ENCODE peak calls at places on chromosome 20, in five cellular contexts. C is H9, R is AG08396, I is aorta, Z is left cardiac atrium. G is an unnamed sample.

GRCh38 chr20:49245921-49246740 is 26.9 kb downstream of the DDX27 start:
- DNase-seq in I (no peak), R (peak), Z (no peak), C (peak), G (peak)

GRCh38 chr20:48189177-48189576 is 403.9 kb upstream of the SULF2 start:
- DNase-seq in R (no peak), I (no peak), C (peak), Z (no peak), G (peak)

GRCh38 chr20:44532981-44533331 is 11.1 kb upstream of the SERINC3 start:
- DNase-seq in R (peak), Z (no peak), I (no peak), C (no peak), G (peak)

GRCh38 chr20:46520976-46521579 is 7.7 kb upstream of the ZNF334 start:
- DNase-seq in R (peak), C (peak), Z (no peak), I (no peak), G (peak)

GRCh38 chr20:4797275-4797674 is 75.6 kb downstream of the PRND start:
- DNase-seq in I (no peak), C (no peak), R (no peak), Z (no peak), G (no peak)

GRCh38 chr20:47353224-47353696 is 3.2 kb downstream of the ZMYND8 start:
- DNase-seq in R (no peak), I (no peak), Z (no peak), C (no peak), G (no peak)

GRCh38 chr20:11982958-11983470 is 65.3 kb downstream of the BTBD3 start:
- DNase-seq in Z (no peak), C (no peak), I (no peak), R (no peak), G (no peak)

GRCh38 chr20:41177636-41178035 is 40.3 kb downstream of the PLCG1 start:
- DNase-seq in C (peak), Z (peak), I (peak), R (peak), G (peak)

GRCh38 chr20:24785141-24785924 is 163.7 kb upstream of the CST7 start:
- DNase-seq in C (no peak), Z (peak), R (peak), I (peak), G (peak)

GRCh38 chr20:51399138-51399890 is 143.2 kb downstream of the NFATC2 start:
- DNase-seq in C (no peak), Z (no peak), R (no peak), I (no peak), G (no peak)

GRCh38 chr20:32966881-32967781 is 37.1 kb downstream of the SUN5 start:
- DNase-seq in C (peak), Z (no peak), I (no peak), R (peak), G (no peak)

GRCh38 chr20:14631011-14631410 is 293.6 kb upstream of the FLRT3 start:
- DNase-seq in C (no peak), I (no peak), Z (no peak), R (no peak), G (no peak)

GRCh38 chr20:34996243-34996984 is 40.7 kb downstream of the MYH7B start:
- DNase-seq in Z (no peak), I (peak), C (no peak), R (no peak), G (no peak)

GRCh38 chr20:20003088-20003954 is 13.8 kb upstream of the NAA20 start:
- DNase-seq in R (no peak), Z (no peak), I (no peak), C (no peak), G (no peak)

GRCh38 chr20:50199703-50200102 is 9.1 kb downstream of the CEBPB start:
- DNase-seq in Z (no peak), R (no peak), C (no peak), I (no peak), G (no peak)

GRCh38 chr20:63312690-63313348 is 19.8 kb downstream of the COL20A1 start:
- DNase-seq in R (peak), I (no peak), Z (peak), C (no peak), G (no peak)

GRCh38 chr20:63782051-63782471 is 42.5 kb downstream of the SLC2A4RG start:
- DNase-seq in I (no peak), Z (no peak), C (no peak), R (no peak), G (no peak)

GRCh38 chr20:24208652-24209051 is 220.1 kb upstream of the GGTLC1 start:
- DNase-seq in Z (no peak), C (peak), R (no peak), I (no peak), G (peak)

G was measured in adipocyte.